ENCODE peak calls at places on chromosome 17, in five cellular contexts. C is right lobe of liver, X is transverse colon, W is uterus, I is body of pancreas. P is an unnamed sample.

GRCh38 chr17:57517519-57518342 is 227.4 kb downstream of the CCDC182 start:
- DNase-seq in W (no peak), X (no peak), I (no peak), C (no peak), P (no peak)

GRCh38 chr17:50955667-50956120 is 89.5 kb upstream of the TOB1 start:
- DNase-seq in I (no peak), X (no peak), C (no peak), W (no peak), P (no peak)

GRCh38 chr17:57135748-57136342 is 50.8 kb downstream of the AKAP1 start:
- DNase-seq in C (no peak), W (no peak), I (no peak), X (no peak), P (no peak)

GRCh38 chr17:2705263-2705662 is 6.3 kb downstream of the CLUH start:
- DNase-seq in X (no peak), C (peak; percentile 40), W (no peak), I (no peak), P (no peak)

GRCh38 chr17:27414271-27414670 is 42.0 kb upstream of the KSR1 start:
- DNase-seq in W (no peak), C (no peak), I (no peak), X (no peak), P (no peak)

GRCh38 chr17:29573871-29574731 is 5.6 kb downstream of the TP53I13 start:
- DNase-seq in I (peak; percentile 4), C (peak; percentile 16), W (no peak), X (peak; percentile 8), P (peak; percentile 42)

GRCh38 chr17:63309021-63309420 is 137.1 kb downstream of the CYB561 start:
- DNase-seq in W (no peak), I (no peak), X (no peak), C (no peak), P (no peak)

GRCh38 chr17:3669085-3669347 is 404 bp downstream of the EMC6 start:
- DNase-seq in W (no peak), C (no peak), I (no peak), X (no peak), P (no peak)

GRCh38 chr17:45808845-45809244 is 24.7 kb downstream of the CRHR1 start:
- DNase-seq in I (no peak), C (no peak), X (no peak), W (no peak), P (no peak)

GRCh38 chr17:73365934-73366623 is 54.3 kb upstream of the CDC42EP4 start:
- DNase-seq in C (peak; percentile 51), W (no peak), X (no peak), I (peak; percentile 35), P (no peak)

GRCh38 chr17:68821860-68822693 is 133.1 kb downstream of the ABCA8 start:
- DNase-seq in W (no peak), C (no peak), X (no peak), I (no peak), P (no peak)

GRCh38 chr17:41518789-41519449 is at the start of gene KRT15:
- DNase-seq in I (no peak), X (no peak), W (no peak), C (no peak), P (no peak)

GRCh38 chr17:42406602-42407288 is 16.3 kb downstream of the CAVIN1 start:
- DNase-seq in C (no peak), I (no peak), W (no peak), X (no peak), P (no peak)

GRCh38 chr17:15464211-15464610 is 3.2 kb downstream of the CDRT4 start:
- DNase-seq in I (no peak), W (no peak), C (no peak), X (no peak), P (no peak)

GRCh38 chr17:81165246-81166032 is at the start of gene PVALEF:
- DNase-seq in C (no peak), X (no peak), I (peak; percentile 52), W (no peak), P (no peak)

GRCh38 chr17:74807376-74807775 is 31.2 kb upstream of the NAT9 start:
- DNase-seq in X (no peak), W (no peak), I (no peak), C (no peak), P (no peak)

GRCh38 chr17:17140590-17140980 is 65.5 kb downstream of the PLD6 start:
- DNase-seq in X (no peak), I (no peak), C (peak; percentile 11), W (no peak), P (peak; percentile 37)

GRCh38 chr17:27630607-27631408 is at the start of gene LGALS9:
- DNase-seq in W (no peak), C (no peak), X (peak; percentile 83), I (peak; percentile 50), P (no peak)

GRCh38 chr17:14464741-14465140 is 163.9 kb downstream of the HS3ST3B1 start:
- DNase-seq in I (no peak), X (no peak), W (no peak), C (no peak), P (no peak)

GRCh38 chr17:21549107-21549687 is 143.1 kb upstream of the KCNJ18 start:
- DNase-seq in C (no peak), X (no peak), I (no peak), W (no peak), P (no peak)

GRCh38 chr17:73508931-73509605 is 135.2 kb downstream of the SDK2 start:
- DNase-seq in X (no peak), W (no peak), C (no peak), I (no peak), P (no peak)

GRCh38 chr17:28467456-28468025 is 5.9 kb upstream of the SLC13A2 start:
- DNase-seq in X (no peak), W (no peak), C (no peak), I (no peak), P (no peak)

GRCh38 chr17:67151717-67152116 is 93.3 kb downstream of the HELZ start:
- DNase-seq in W (no peak), C (no peak), X (no peak), I (no peak), P (no peak)

GRCh38 chr17:3695723-3696411 is at the start of gene P2RX5:
- DNase-seq in I (peak; percentile 27), W (no peak), C (no peak), X (peak; percentile 57), P (no peak)

DNA sequence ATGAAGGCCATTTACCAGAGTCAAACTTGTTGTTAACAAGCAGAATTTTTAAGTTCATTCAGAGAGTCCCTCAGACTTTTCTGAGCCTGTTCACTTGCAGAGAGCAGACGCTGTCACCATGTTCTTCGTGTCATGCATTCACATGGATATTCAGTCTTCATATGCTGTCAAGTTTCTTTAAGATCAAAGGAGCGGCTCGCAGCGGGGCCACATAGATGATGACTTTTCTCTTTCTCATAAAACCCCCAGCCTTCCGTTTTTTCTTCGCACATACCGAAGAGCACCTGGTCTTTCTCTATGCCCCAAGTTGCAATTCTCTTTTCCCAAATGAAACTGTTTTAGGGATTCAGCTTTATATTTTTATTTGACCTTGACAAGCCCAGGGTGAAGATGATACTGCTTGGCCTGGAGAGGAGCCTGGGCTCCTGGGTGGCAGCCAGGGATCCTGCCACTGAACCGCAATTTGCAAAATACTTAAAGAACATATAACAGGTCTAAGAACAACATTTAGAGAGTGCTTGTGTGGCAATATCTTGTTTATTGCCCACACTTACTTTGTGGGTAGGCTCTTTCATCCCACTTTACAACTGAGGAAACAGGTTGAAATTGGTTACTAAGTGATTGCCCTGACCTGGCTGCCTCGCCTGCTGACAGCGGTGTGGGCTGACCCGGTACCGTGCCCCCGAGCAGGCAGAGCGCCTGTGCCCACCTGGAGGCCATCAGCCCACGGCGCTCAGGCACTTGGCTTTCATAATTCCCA is 22.9 kb downstream of the SEC14L1 start:
- DNase-seq in X (no peak), I (no peak), W (no peak), C (no peak), P (no peak)
- H3K27ac ChIP-seq in X (peak overlapping the region; percentile 28), I (peak overlapping the region; percentile 73), W (no peak overlapping the region), C (peak overlapping the region; percentile 13), P (peak overlapping the region; percentile 2)

GRCh38 chr17:82751571-82752370 is at the start of gene TBCD:
- DNase-seq in C (peak; percentile 93), X (peak; percentile 89), W (peak; percentile 92), I (peak; percentile 90), P (peak; percentile 83)
- TF ChIP-seq POLR2A in C (no peak), X (peak; percentile 27), W (peak; percentile 47), I (peak; percentile 34), P (no peak)

GRCh38 chr17:61395409-61395982 is 4.1 kb upstream of the TBX2 start:
- DNase-seq in X (no peak), C (no peak), W (no peak), I (no peak), P (no peak)

GRCh38 chr17:61398721-61399130 is 917 bp upstream of the TBX2 start:
- DNase-seq in W (no peak), C (peak; percentile 23), X (no peak), I (no peak), P (no peak)

GRCh38 chr17:61396586-61397085 is 3.0 kb upstream of the TBX2 start:
- DNase-seq in W (no peak), X (no peak), C (no peak), I (no peak), P (no peak)

GRCh38 chr17:61395983-61396585 is 3.6 kb upstream of the TBX2 start:
- DNase-seq in W (no peak), I (no peak), X (no peak), C (no peak), P (no peak)

DNA sequence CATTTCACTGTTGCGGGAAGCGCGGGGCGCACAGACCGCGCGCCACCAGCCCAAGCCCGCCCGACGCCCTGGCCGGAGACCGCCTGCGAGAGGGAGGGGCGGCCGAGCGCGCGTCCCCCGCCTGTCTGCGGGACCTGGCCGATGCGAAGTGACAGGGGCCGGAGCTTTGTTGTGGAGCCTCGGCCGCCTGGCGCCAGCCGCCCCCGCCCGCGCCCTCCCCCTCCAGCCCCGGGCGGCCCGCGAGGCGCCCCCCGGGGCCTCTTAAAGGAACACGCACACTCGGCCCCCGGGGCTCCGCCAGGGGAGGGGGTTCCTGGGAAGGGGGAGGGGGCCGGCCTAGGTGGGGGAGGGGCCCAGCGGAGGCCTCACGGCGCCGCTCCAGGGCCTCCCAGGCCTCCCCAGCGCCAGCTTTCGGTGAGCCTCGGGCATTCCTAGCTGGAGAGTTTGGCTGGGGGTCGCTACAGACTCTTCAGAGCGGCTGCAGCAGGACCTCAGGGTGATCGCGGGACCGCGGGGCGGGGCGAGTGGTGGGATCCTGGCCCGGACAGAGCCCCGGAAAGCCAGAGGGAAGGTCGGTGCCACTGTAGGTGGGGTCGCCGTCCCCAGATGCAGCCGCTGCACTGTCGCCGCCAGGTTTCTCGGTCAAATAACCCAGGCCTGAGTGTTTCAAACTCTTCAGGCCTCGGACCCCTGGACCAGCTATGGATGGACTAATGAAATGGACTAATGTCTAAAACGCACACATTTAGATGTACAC is 2.4 kb upstream of the TBX2 start:
- DNase-seq in X (no peak), I (no peak), W (no peak), C (no peak), P (no peak)
- TF ChIP-seq CTCF in X (no peak), I (no peak), W (no peak), C (no peak), P (no peak)

DNA sequence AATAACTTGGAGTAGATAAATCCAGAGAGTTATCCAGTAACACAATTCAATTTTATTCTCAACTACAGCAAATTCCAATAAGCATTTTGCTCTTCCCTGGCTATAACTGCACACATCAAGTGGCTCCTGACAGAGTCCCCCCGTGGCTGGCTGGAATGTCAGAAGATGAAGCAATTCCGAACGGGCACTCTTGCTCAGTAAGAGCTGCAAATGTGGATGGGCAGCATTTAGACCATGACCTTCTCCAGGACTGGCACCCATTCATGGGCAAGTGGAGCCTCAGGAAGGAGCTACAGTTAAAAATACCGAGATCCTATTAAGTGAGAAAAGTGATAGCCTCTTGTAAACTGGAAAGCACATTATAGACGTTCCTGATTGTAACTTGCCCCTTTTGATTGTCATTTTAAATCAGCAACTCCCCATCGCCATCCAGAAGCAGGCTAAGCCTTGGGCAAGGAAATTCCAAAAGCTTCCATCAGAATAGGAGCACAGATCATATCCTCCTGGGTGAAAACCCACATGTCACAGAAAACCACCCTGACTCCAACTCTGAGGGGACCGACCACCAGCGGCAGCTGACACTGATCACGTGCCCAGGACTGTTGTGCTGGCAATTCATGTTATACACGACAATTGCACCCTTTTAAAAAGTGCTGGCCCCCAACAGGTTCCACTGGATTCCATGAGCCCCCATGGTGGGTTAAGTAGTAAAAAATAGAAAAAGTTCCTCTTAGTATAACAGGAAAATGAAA is 7.1 kb downstream of the UBE2O start:
- DNase-seq in C (no peak), W (no peak), I (no peak), X (no peak), P (no peak)
- H3K27ac ChIP-seq in C (no peak overlapping the region), W (no peak overlapping the region), I (no peak overlapping the region), X (no peak overlapping the region), P (no peak overlapping the region)